ENCODE peak calls at places on chromosomes 13 and 19, in eight cellular contexts. B is stomach; C is cardiac muscle cell; Z is GM06990; U is ovary; P is thoracic aorta; L is brain microvascular endothelial cell; Q is CD8-positive, alpha-beta T cell. W is an unnamed sample.

GRCh38 chr13:60275208-60275607 is 111.5 kb upstream of the DIAPH3 start:
- DNase-seq in B (no peak), C (no peak), Z (no peak), U (no peak), P (no peak), L (no peak), Q (no peak), W (no peak)

GRCh38 chr13:33543089-33543459 is 257.5 kb upstream of the STARD13 start:
- DNase-seq in B (no peak), C (no peak), Z (no peak), U (no peak), P (no peak), L (no peak), Q (no peak), W (no peak)

GRCh38 chr13:73018336-73018735 is 40.5 kb upstream of the KLF5 start:
- DNase-seq in B (no peak), C (no peak), Z (no peak), U (no peak), P (no peak), L (no peak), Q (no peak), W (peak)

GRCh38 chr13:31543190-31543589 is 196.1 kb upstream of the RXFP2 start:
- DNase-seq in B (no peak), C (no peak), Z (no peak), U (no peak), P (no peak), L (no peak), Q (no peak), W (no peak)

GRCh38 chr19:31121501-31121900 is 227.7 kb downstream of the TSHZ3 start:
- DNase-seq in B (no peak), C (no peak), Z (no peak), U (no peak), P (no peak), L (no peak), Q (no peak), W (no peak)

GRCh38 chr19:42148270-42148669 is 16.0 kb upstream of the POU2F2 start:
- DNase-seq in B (no peak), C (no peak), Z (no peak), U (no peak), P (no peak), L (no peak), Q (peak), W (no peak)

GRCh38 chr13:25502551-25502950 is 130.8 kb downstream of the ATP8A2 start:
- DNase-seq in B (no peak), C (no peak), Z (no peak), U (no peak), P (no peak), L (no peak), Q (no peak), W (no peak)

GRCh38 chr13:30863231-30863630 is 42.8 kb upstream of the MEDAG start:
- DNase-seq in B (no peak), C (no peak), Z (no peak), U (no peak), P (no peak), L (no peak), Q (no peak), W (no peak)

GRCh38 chr13:46374710-46375109 is 12.3 kb downstream of the RUBCNL start:
- DNase-seq in B (no peak), C (no peak), Z (no peak), U (no peak), P (no peak), L (no peak), Q (no peak), W (no peak)

GRCh38 chr13:111614613-111615012 is 294.2 kb downstream of the TEX29 start:
- DNase-seq in B (no peak), C (no peak), Z (no peak), U (no peak), P (no peak), L (no peak), Q (no peak), W (no peak)

GRCh38 chr13:47433461-47434005 is 536.7 kb upstream of the HTR2A start:
- DNase-seq in B (no peak), C (no peak), Z (no peak), U (no peak), P (no peak), L (peak), Q (no peak), W (peak)

GRCh38 chr19:56919308-56919995 is 78.9 kb upstream of the PEG3 start:
- DNase-seq in B (no peak), C (no peak), Z (no peak), U (peak), P (no peak), L (no peak), Q (no peak), W (no peak)

GRCh38 chr13:40149611-40150283 is 494.3 kb downstream of the COG6 start:
- DNase-seq in B (no peak), C (peak), Z (no peak), U (peak), P (peak), L (peak), Q (no peak), W (peak)

GRCh38 chr13:33723365-33723764 is 94.6 kb upstream of the RFC3 start:
- DNase-seq in B (no peak), C (peak), Z (no peak), U (no peak), P (no peak), L (no peak), Q (no peak), W (no peak)

GRCh38 chr13:106143392-106143791 is 392.1 kb downstream of the EFNB2 start:
- DNase-seq in B (no peak), C (no peak), Z (no peak), U (no peak), P (no peak), L (no peak), Q (no peak), W (peak)

GRCh38 chr13:113528101-113528797 is 37.7 kb upstream of the DCUN1D2 start:
- DNase-seq in B (peak), C (no peak), Z (no peak), U (no peak), P (no peak), L (no peak), Q (no peak), W (no peak)

GRCh38 chr13:100588350-100589177 is at the start of gene GGACT:
- DNase-seq in B (peak), C (peak), Z (peak), U (peak), P (peak), L (peak), Q (peak), W (peak)
- TF ChIP-seq CTCF in B (peak), C (peak), Z (peak), U (peak), P (peak), L (peak), Q (peak), W (peak)

GRCh38 chr13:80361883-80362327 is 21.0 kb upstream of the SPRY2 start:
- DNase-seq in B (no peak), C (no peak), Z (no peak), U (no peak), P (no peak), L (peak), Q (no peak), W (no peak)
- TF ChIP-seq CTCF in B (no peak), C (no peak), Z (peak), U (no peak), P (no peak), L (peak), Q (no peak), W (no peak)

DNA sequence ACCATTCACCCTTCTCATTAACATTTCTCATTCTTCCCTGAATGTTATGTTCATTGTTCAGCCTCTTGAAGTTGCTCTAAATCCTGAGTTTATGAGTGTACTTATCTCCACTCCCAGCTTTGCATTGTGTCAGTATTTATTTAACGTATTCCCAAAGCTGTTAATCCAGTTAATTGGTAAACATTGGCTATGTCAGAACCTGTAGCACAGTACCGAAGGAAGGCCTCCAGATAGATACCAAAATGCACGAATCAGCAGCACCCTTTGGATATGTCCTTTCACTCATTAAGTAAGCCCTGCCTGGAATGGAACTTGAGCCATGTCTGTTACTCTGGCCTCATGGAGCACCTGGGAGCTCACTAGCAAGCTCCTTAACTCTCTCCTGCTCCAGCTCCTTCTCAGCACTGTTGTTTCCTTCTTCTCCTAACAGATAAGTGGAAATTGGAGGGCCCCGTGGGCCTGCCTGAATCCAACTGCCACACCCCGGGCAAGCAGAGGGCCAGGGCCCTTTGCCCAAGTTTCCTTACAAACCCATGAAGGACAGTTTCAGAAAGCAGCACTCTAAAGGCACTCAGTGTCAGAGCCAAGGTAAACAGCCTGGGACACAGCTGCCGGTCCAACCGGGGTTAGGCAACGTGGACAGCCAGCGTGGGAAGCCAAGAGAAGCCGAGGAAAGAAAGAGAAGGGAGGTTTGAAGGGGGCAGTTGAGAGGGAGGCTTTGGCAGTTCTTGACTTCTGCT is 155.0 kb upstream of the SERP2 start:
- DNase-seq in B (peak), C (peak), Z (no peak), U (no peak), P (peak), L (peak), Q (no peak), W (peak)
- TF ChIP-seq CTCF in B (no peak), C (no peak), Z (no peak), U (no peak), P (no peak), L (no peak), Q (no peak), W (no peak)

GRCh38 chr19:48841571-48841970 is 5.3 kb upstream of the HSD17B14 start:
- DNase-seq in B (no peak), C (no peak), Z (no peak), U (no peak), P (no peak), L (no peak), Q (no peak), W (no peak)

GRCh38 chr19:48841047-48841446 is 4.8 kb upstream of the HSD17B14 start:
- DNase-seq in B (no peak), C (no peak), Z (no peak), U (no peak), P (no peak), L (no peak), Q (no peak), W (no peak)

GRCh38 chr19:48845384-48845783 is 9.1 kb upstream of the HSD17B14 start:
- DNase-seq in B (no peak), C (no peak), Z (no peak), U (no peak), P (no peak), L (no peak), Q (no peak), W (no peak)

GRCh38 chr19:48842744-48843162 is 6.5 kb upstream of the HSD17B14 start:
- DNase-seq in B (no peak), C (peak), Z (no peak), U (peak), P (no peak), L (peak), Q (peak), W (peak)

GRCh38 chr19:48844472-48844871 is 8.2 kb upstream of the HSD17B14 start:
- DNase-seq in B (no peak), C (peak), Z (no peak), U (no peak), P (no peak), L (no peak), Q (no peak), W (peak)
- TF ChIP-seq CTCF in B (no peak), C (no peak), Z (no peak), U (no peak), P (no peak), L (no peak), Q (no peak), W (no peak)

DNA sequence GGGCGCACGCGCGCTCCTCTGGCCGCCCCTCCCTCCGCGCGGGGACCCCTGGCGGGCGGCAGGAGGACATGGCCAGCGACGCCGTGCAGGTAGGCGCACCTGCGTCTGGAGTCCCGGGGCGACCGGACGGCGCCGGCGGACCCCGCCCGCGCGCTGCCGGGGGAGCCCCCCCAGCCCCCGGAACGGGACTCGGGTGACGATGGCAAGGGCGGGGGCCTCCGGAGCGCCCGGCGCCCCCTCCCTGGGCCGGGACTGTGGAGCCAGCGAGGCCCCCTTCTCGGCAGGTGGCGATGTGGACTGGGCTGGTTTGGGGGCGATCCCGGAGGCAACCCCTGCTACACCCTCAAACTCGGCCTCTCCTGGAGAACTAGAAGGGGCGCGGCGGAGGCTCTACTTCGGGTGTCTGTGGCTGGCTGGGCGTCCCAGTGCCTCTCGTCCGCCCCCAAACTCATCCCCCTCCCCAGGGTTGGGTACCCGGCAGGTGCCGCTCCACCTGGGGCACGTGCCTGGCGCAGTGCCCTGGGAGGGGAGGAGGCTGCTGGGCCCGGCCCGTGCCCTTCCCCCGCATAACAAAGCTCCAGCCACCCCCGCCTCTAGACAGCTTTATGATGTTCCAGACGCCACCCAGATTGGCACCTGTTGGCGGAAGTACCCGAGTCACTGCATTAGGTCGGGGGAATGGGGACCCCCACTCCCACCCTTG is 499 bp downstream of the PKN1 start:
- DNase-seq in B (peak), C (no peak), Z (peak), U (peak), P (no peak), L (no peak), Q (peak), W (no peak)
- TF ChIP-seq CTCF in B (no peak), C (no peak), Z (no peak), U (no peak), P (no peak), L (no peak), Q (no peak), W (no peak)

GRCh38 chr19:919157-920050 is 2.3 kb downstream of the KISS1R start:
- DNase-seq in B (no peak), C (no peak), Z (peak), U (no peak), P (no peak), L (no peak), Q (peak), W (no peak)

GRCh38 chr19:918152-918437 is 962 bp downstream of the KISS1R start:
- DNase-seq in B (no peak), C (no peak), Z (no peak), U (no peak), P (no peak), L (no peak), Q (no peak), W (no peak)

GRCh38 chr19:918481-919156 is 1.5 kb downstream of the KISS1R start:
- DNase-seq in B (no peak), C (no peak), Z (no peak), U (no peak), P (no peak), L (no peak), Q (peak), W (no peak)

GRCh38 chr19:916645-917322 is 349 bp upstream of the KISS1R start:
- DNase-seq in B (no peak), C (no peak), Z (no peak), U (no peak), P (no peak), L (no peak), Q (peak), W (no peak)

DNA sequence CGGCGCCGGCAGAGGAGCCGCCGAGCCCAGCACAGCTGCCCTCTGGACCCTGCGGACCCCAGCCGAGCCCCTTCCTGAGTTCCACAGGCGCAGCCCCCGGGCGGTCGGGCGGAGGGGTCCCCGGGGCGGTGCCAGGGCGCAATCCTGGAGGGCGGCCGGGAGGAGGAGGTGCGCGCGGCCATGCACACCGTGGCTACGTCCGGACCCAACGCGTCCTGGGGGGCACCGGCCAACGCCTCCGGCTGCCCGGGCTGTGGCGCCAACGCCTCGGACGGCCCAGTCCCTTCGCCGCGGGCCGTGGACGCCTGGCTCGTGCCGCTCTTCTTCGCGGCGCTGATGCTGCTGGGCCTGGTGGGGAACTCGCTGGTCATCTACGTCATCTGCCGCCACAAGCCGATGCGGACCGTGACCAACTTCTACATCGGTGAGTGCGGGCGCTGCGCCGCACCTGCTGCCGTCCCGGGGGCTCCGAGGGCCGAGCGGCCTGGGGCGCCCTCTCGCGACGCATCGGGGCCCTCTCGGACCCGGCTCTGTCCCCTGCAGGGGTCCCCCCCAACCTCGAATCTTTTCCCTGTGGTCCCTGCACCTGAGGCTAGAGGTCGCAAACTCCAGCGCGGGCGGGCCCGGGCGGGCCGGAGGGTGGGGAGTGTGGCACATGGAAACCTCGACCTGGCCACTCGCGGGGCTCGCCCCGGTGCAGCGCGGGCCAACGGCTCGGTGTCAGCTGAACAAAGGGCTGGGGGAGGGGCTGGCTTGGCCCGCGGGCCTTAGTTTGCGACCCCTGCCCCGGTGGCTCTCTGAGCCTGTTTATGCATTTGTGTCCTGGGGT is at the start of gene KISS1R:
- DNase-seq in B (peak), C (no peak), Z (peak), U (no peak), P (no peak), L (no peak), Q (peak), W (no peak)
- TF ChIP-seq CTCF in B (peak), C (peak), Z (peak), U (no peak), P (no peak), L (peak), Q (peak), W (peak)

GRCh38 chr19:35557539-35558399 is 5.7 kb downstream of the ATP4A start:
- DNase-seq in B (peak), C (peak), Z (peak), U (peak), P (no peak), L (peak), Q (peak), W (peak)
- TF ChIP-seq CTCF in B (no peak), C (no peak), Z (peak), U (no peak), P (no peak), L (peak), Q (no peak), W (peak)

DNA sequence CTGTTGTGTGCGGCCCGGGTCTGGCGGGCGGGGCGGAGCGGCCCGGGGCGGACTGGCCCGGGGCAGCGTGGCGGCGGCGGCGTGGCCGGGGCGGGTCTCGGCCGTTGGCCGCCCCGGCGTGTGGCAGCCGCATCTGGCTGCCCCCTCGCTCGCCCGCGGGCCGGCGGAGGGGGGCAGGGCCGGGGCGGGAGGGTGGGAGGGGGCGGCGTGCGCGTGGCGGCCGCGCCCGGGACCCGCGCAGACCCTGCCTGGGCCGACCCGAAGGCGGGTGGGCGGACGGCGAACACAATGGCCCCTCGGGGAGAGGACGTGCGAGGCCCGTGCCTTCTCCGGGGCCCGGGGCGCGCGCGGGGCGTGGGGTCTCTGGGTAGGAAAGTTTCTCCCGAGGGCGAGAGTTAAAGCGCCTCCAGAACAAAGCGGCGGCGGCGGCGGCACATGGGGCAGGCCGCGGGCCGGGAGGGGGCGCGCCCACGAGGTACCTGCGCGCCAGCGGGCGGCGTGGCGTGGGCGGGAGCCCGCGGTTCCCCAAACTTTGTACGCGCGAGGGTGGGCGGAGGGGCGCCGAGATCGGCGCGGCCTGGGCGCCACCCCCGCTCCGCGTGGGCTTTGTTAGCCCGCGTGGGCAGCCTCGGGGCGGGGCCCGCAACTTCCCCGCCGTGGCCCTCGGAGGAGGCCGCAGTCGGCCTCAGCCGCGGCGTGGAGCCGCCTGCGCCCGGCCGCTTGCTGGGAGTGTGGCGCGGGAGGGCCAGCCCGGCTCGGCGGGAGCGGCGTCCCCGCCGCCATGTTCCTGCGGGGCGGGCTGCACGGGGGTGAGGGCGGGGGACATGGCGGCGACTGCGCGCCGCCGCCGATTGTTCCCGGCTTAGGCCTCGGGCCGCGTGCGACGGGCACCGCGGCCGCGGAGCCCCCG is 764 bp downstream of the MIR17HG start:
- DNase-seq in B (peak), C (peak), Z (no peak), U (peak), P (no peak), L (no peak), Q (peak), W (no peak)
- TF ChIP-seq CTCF in B (no peak), C (no peak), Z (no peak), U (no peak), P (no peak), L (no peak), Q (no peak), W (no peak)

W was measured in astrocyte of the spinal cord.